ENCODE peak calls at places on chromosomes 4 and X, in nine cellular contexts. S is psoas muscle, T is IMR-90, K is GM23248, Q is trophoblast cell, E is esophagus muscularis mucosa, H is tibial artery, F is SJSA1, W is neuronal stem cell. P is an unnamed sample.

GRCh38 chr4:1512738-1513660 is 106.8 kb upstream of the NKX1-1 start:
- DNase-seq in S (peak), T (no peak), K (peak), Q (no peak), E (no peak), H (no peak), F (no peak), W (peak), P (peak)

GRCh38 chr4:21507439-21507838 is 441.1 kb downstream of the KCNIP4 start:
- DNase-seq in S (no peak), T (no peak), K (peak), Q (no peak), E (no peak), H (no peak), F (no peak), W (no peak), P (no peak)

GRCh38 chr4:150394046-150394445 is 187.9 kb upstream of the MAB21L2 start:
- DNase-seq in S (no peak), T (no peak), K (no peak), Q (no peak), E (no peak), H (no peak), F (no peak), W (no peak), P (no peak)

GRCh38 chr4:1330761-1331590 is 16.0 kb upstream of the UVSSA start:
- DNase-seq in S (peak), T (no peak), K (no peak), Q (no peak), E (no peak), H (no peak), F (no peak), W (no peak), P (peak)

GRCh38 chr4:140839888-140840790 is 84.0 kb upstream of the TBC1D9 start:
- DNase-seq in S (no peak), T (peak), K (no peak), Q (no peak), E (no peak), H (no peak), F (no peak), W (no peak), P (no peak)

GRCh38 chr4:121614136-121614535 is 82.6 kb downstream of the ANXA5 start:
- DNase-seq in S (no peak), T (no peak), K (no peak), Q (no peak), E (no peak), H (no peak), F (no peak), W (no peak), P (no peak)

GRCh38 chrX:97398030-97398551 is 514.4 kb downstream of the RPA4 start:
- DNase-seq in S (no peak), T (peak), K (no peak), Q (no peak), E (no peak), H (no peak), F (no peak), W (no peak), P (no peak)

GRCh38 chr4:26857278-26858034 is 3.2 kb upstream of the STIM2 start:
- DNase-seq in S (peak), T (peak), K (peak), Q (peak), E (peak), H (peak), F (peak), W (peak), P (peak)

GRCh38 chr4:159341486-159341885 is 238.6 kb downstream of the RAPGEF2 start:
- DNase-seq in S (no peak), T (peak), K (peak), Q (no peak), E (no peak), H (no peak), F (no peak), W (no peak), P (no peak)

GRCh38 chr4:170657761-170658160 is 568.0 kb upstream of the AADAT start:
- DNase-seq in S (no peak), T (no peak), K (no peak), Q (no peak), E (no peak), H (no peak), F (no peak), W (no peak), P (no peak)

GRCh38 chrX:41148553-41148952 is 63.3 kb downstream of the USP9X start:
- DNase-seq in S (no peak), T (peak), K (peak), Q (no peak), E (no peak), H (no peak), F (peak), W (no peak), P (no peak)

GRCh38 chr4:167196386-167196785 is 37.9 kb downstream of the SPOCK3 start:
- DNase-seq in S (no peak), T (no peak), K (no peak), Q (no peak), E (no peak), H (no peak), F (no peak), W (no peak), P (no peak)

GRCh38 chrX:77924320-77924859 is 13.9 kb downstream of the ATP7A start:
- DNase-seq in S (no peak), T (no peak), K (no peak), Q (no peak), E (no peak), H (no peak), F (no peak), W (no peak), P (no peak)

GRCh38 chr4:120692964-120693363 is 229.6 kb downstream of the PRDM5 start:
- DNase-seq in S (no peak), T (peak), K (peak), Q (peak), E (no peak), H (no peak), F (peak), W (no peak), P (no peak)

GRCh38 chr4:87356832-87357526 is 34.0 kb downstream of the HSD17B11 start:
- DNase-seq in S (no peak), T (no peak), K (no peak), Q (peak), E (no peak), H (no peak), F (no peak), W (no peak), P (no peak)

GRCh38 chrX:120016068-120016441 is 61.4 kb downstream of the RHOXF2B start:
- DNase-seq in S (no peak), T (no peak), K (no peak), Q (no peak), E (no peak), H (no peak), F (no peak), W (no peak), P (no peak)
- H3K27ac ChIP-seq in S (no peak), T (no peak), K (no peak), Q (no peak), E (no peak), H (no peak), F (no peak), W (no peak), P (no peak)

GRCh38 chr4:99087887-99088484 is 602 bp downstream of the ADH5 start:
- DNase-seq in S (peak), T (peak), K (peak), Q (peak), E (peak), H (peak), F (peak), W (no peak), P (peak)

GRCh38 chr4:99090511-99090910 is 1.9 kb upstream of the ADH5 start:
- DNase-seq in S (no peak), T (peak), K (peak), Q (no peak), E (no peak), H (no peak), F (peak), W (no peak), P (no peak)

GRCh38 chr4:99084595-99084994 is 4.0 kb downstream of the ADH5 start:
- DNase-seq in S (no peak), T (no peak), K (no peak), Q (no peak), E (no peak), H (no peak), F (no peak), W (no peak), P (no peak)

GRCh38 chr4:99091174-99091573 is 2.6 kb upstream of the ADH5 start:
- DNase-seq in S (no peak), T (no peak), K (no peak), Q (no peak), E (no peak), H (no peak), F (no peak), W (no peak), P (no peak)

GRCh38 chr4:99088485-99089365 is at the start of gene ADH5:
- DNase-seq in S (peak), T (peak), K (peak), Q (peak), E (peak), H (peak), F (peak), W (peak), P (peak)
- H3K27ac ChIP-seq in S (peak), T (peak), K (peak), Q (peak), E (peak), H (peak), F (peak), W (peak), P (peak)

DNA sequence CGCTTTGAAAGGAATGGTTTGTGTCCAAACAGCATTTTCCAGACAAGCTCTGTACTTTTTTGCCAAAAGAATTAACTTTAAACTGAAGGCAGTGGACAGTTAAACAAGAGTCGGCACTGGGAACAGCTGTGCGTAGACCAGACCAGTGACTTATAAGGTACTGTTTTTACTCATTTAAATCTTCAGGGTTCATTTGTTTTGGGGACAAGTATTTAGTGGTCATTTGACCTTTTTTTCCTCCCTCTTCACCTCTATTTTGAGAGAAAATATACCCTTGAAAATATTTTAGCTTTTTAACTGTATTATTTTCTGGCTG is 303.8 kb downstream of the ARHGAP24 start:
- DNase-seq in S (no peak), T (peak), K (peak), Q (no peak), E (no peak), H (no peak), F (peak), W (no peak), P (no peak)
- H3K27ac ChIP-seq in S (peak), T (peak), K (peak), Q (no peak), E (peak), H (peak), F (peak), W (no peak), P (no peak)

GRCh38 chrX:120291211-120291610 is 20.1 kb downstream of the TMEM255A start:
- DNase-seq in S (no peak), T (no peak), K (no peak), Q (no peak), E (no peak), H (no peak), F (no peak), W (no peak), P (no peak)
- H3K27ac ChIP-seq in S (no peak), T (no peak), K (no peak), Q (no peak), E (no peak), H (no peak), F (no peak), W (no peak), P (no peak)

DNA sequence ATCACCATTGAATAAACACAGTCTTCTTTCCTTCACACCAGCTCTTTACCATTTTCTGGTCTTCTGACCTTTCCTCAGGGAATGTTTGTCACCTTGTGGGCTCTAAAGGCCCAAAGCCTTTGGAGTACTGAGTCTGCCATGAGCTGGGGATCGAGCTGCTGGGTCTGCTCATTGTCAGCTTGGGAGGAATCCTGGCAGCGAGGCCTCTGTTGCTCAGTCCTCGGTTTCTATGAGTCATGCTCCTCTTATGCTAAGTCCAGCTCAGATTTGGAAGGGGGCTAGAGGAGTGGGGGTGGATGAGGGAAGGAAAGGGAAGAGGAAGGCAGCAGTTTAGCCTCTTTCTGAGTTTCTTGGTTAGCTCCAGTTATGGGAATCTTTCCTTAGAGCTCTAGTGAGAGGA is 31.1 kb downstream of the NHSL2 start:
- DNase-seq in S (peak), T (peak), K (peak), Q (no peak), E (no peak), H (no peak), F (no peak), W (no peak), P (no peak)
- H3K27ac ChIP-seq in S (no peak), T (peak), K (peak), Q (peak), E (peak), H (no peak), F (no peak), W (no peak), P (no peak)

GRCh38 chr4:126960760-126961159 is 672.0 kb upstream of the INTU start:
- DNase-seq in S (no peak), T (no peak), K (no peak), Q (no peak), E (no peak), H (no peak), F (no peak), W (no peak), P (no peak)
- H3K27ac ChIP-seq in S (no peak), T (no peak), K (no peak), Q (no peak), E (no peak), H (no peak), F (no peak), W (no peak), P (no peak)

GRCh38 chr4:47135210-47135609 is 103.8 kb downstream of the GABRB1 start:
- DNase-seq in S (no peak), T (no peak), K (no peak), Q (no peak), E (no peak), H (no peak), F (no peak), W (no peak), P (no peak)
- H3K27ac ChIP-seq in S (no peak), T (no peak), K (no peak), Q (no peak), E (no peak), H (no peak), F (no peak), W (no peak), P (no peak)

DNA sequence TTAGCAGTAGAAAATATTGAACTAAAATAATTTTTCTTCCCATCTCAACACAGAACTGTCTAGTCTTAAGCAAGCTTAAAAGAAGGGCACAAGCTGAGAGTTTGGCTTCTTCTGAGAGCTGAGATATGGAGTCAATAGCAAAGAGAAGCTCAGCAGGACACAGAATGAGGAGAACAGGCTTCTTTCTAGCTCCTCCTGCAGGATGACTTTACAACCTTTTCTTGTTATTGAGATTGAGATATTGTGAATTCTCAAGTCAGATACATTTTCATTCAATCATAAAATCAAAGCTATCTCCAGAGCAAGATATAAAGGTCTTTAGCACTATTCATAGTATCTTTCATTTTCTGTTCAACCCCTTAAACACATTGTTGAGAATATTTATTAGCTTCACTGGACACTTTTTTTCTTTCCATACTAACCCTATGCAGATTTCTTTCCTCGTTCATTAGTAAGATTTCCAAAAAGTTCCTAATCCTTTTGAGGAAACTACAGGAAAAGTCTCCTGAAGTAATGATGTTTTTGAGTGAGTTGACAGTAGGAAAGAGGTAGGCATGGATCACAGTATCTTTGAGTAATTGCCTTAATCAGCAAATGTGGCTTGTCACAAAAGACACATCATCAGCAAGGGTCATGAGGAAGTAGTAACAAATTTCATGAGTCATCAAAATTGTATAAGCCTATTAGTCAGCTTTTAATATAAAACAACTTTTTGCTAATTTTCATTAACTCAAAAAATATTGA is 17.8 kb upstream of the CXCL3 start:
- DNase-seq in S (no peak), T (peak), K (peak), Q (no peak), E (no peak), H (no peak), F (peak), W (no peak), P (no peak)
- H3K27ac ChIP-seq in S (no peak), T (no peak), K (peak), Q (no peak), E (no peak), H (no peak), F (peak), W (no peak), P (no peak)

P was measured in CD8-positive, alpha-beta T cell.